ENCODE peak calls at places on chromosomes 2 and 18, in eight cellular contexts. O is amygdala; S is stimulated activated naive CD4-positive, alpha-beta T cell treated with Interleukin-2 at 50 U/mL for 16 hours; U is CD4-positive, alpha-beta T cell; C is pancreas; N is activated gamma-delta T cell; A is posterior vena cava; D is CD8-positive, alpha-beta T cell. G is an unnamed sample.

GRCh38 chr2:241356871-241357260 is 781 bp downstream of the FARP2 start:
- DNase-seq in O (no peak), S (no peak), U (no peak), C (no peak), N (no peak), A (no peak), D (no peak), G (no peak)

GRCh38 chr2:1656961-1657841 is 87.1 kb downstream of the PXDN start:
- DNase-seq in O (no peak), S (no peak), U (no peak), C (no peak), N (no peak), A (peak), D (no peak), G (no peak)

GRCh38 chr2:131044078-131044756 is 49.0 kb downstream of the FAM168B start:
- DNase-seq in O (no peak), S (no peak), U (no peak), C (peak), N (no peak), A (no peak), D (no peak), G (no peak)

GRCh38 chr2:73979686-73980085 is 5.0 kb upstream of the TET3 start:
- DNase-seq in O (no peak), S (no peak), U (no peak), C (no peak), N (no peak), A (no peak), D (no peak), G (no peak)

GRCh38 chr18:37334494-37335125 is 231.0 kb downstream of the CELF4 start:
- DNase-seq in O (no peak), S (no peak), U (no peak), C (no peak), N (no peak), A (no peak), D (no peak), G (no peak)

GRCh38 chr2:156883828-156884615 is 373.5 kb upstream of the GALNT5 start:
- DNase-seq in O (no peak), S (no peak), U (no peak), C (no peak), N (no peak), A (no peak), D (no peak), G (no peak)

GRCh38 chr2:127953128-127953718 is 67.5 kb upstream of the AMMECR1L start:
- DNase-seq in O (no peak), S (no peak), U (no peak), C (no peak), N (no peak), A (no peak), D (no peak), G (no peak)

GRCh38 chr2:172251231-172251630 is 148.5 kb upstream of the DLX2 start:
- DNase-seq in O (no peak), S (no peak), U (no peak), C (no peak), N (no peak), A (no peak), D (no peak), G (no peak)

GRCh38 chr2:60520477-60520876 is 33.0 kb downstream of the BCL11A start:
- DNase-seq in O (no peak), S (no peak), U (no peak), C (no peak), N (no peak), A (no peak), D (no peak), G (no peak)

GRCh38 chr2:150479075-150479915 is 8.2 kb downstream of the RND3 start:
- DNase-seq in O (no peak), S (no peak), U (no peak), C (no peak), N (no peak), A (no peak), D (no peak), G (no peak)

GRCh38 chr2:45287040-45287439 is 277.8 kb upstream of the SIX2 start:
- DNase-seq in O (no peak), S (no peak), U (no peak), C (no peak), N (no peak), A (no peak), D (no peak), G (no peak)

GRCh38 chr2:171754254-171754939 is 67.1 kb downstream of the DYNC1I2 start:
- DNase-seq in O (no peak), S (no peak), U (no peak), C (no peak), N (no peak), A (no peak), D (no peak), G (no peak)

GRCh38 chr18:76668119-76668518 is 154.2 kb upstream of the ZNF236 start:
- DNase-seq in O (no peak), S (no peak), U (no peak), C (no peak), N (no peak), A (no peak), D (no peak), G (no peak)

G was measured in T-helper 2 cell.